ENCODE peak calls at places on chromosomes 13 and 19, in four cellular contexts. One of them, this sample, is unnamed.

GRCh38 chr13:32272021-32272695 is 43.0 kb downstream of the ZAR1L start:
- DNase-seq in A549: no peak
- DNase-seq in HepG2: no peak
- DNase-seq in K562: no peak
- DNase-seq in this sample: no peak

GRCh38 chr19:11699931-11700794 is 38.6 kb downstream of the ZNF823 start:
- DNase-seq in A549: peak
- DNase-seq in HepG2: peak
- DNase-seq in K562: peak
- DNase-seq in this sample: no peak

GRCh38 chr13:113630804-113631203 is 27.2 kb downstream of the ATP4B start:
- DNase-seq in A549: no peak
- DNase-seq in HepG2: no peak
- DNase-seq in K562: no peak
- DNase-seq in this sample: no peak

GRCh38 chr13:37225414-37226047 is 120.1 kb upstream of the CSNK1A1L start:
- DNase-seq in A549: no peak
- DNase-seq in HepG2: no peak
- DNase-seq in K562: no peak
- DNase-seq in this sample: no peak

GRCh38 chr19:39314016-39314728 is 6.5 kb downstream of the LRFN1 start:
- DNase-seq in A549: no peak
- DNase-seq in HepG2: no peak
- DNase-seq in K562: peak
- DNase-seq in this sample: no peak

GRCh38 chr19:12994701-12995595 is at the start of gene NFIX:
- DNase-seq in A549: no peak
- DNase-seq in HepG2: peak
- DNase-seq in K562: peak
- DNase-seq in this sample: no peak

GRCh38 chr19:10294368-10294697 is 4.6 kb downstream of the ICAM5 start:
- DNase-seq in A549: no peak
- DNase-seq in HepG2: no peak
- DNase-seq in K562: peak
- DNase-seq in this sample: peak

GRCh38 chr13:27086599-27087265 is 84.9 kb downstream of the USP12 start:
- DNase-seq in A549: no peak
- DNase-seq in HepG2: no peak
- DNase-seq in K562: no peak
- DNase-seq in this sample: no peak

GRCh38 chr13:74024856-74025255 is 109.3 kb downstream of the KLF12 start:
- DNase-seq in A549: no peak
- DNase-seq in HepG2: peak
- DNase-seq in K562: no peak
- DNase-seq in this sample: no peak

GRCh38 chr19:15527705-15528104 is 19.4 kb downstream of the CYP4F22 start:
- DNase-seq in A549: no peak
- DNase-seq in HepG2: no peak
- DNase-seq in K562: no peak
- DNase-seq in this sample: no peak

GRCh38 chr13:45781553-45782326 is 69.8 kb downstream of the SIAH3 start:
- DNase-seq in A549: no peak
- DNase-seq in HepG2: no peak
- DNase-seq in K562: no peak
- DNase-seq in this sample: no peak

GRCh38 chr13:110024646-110024980 is 238.2 kb upstream of the IRS2 start:
- DNase-seq in A549: no peak
- DNase-seq in HepG2: no peak
- DNase-seq in K562: no peak
- DNase-seq in this sample: no peak

GRCh38 chr19:19181614-19182013 is 10.3 kb downstream of the BORCS8 start:
- DNase-seq in A549: no peak
- DNase-seq in HepG2: no peak
- DNase-seq in K562: no peak
- DNase-seq in this sample: no peak

GRCh38 chr13:112447306-112447705 is 71.2 kb downstream of the SPACA7 start:
- DNase-seq in A549: no peak
- DNase-seq in HepG2: no peak
- DNase-seq in K562: no peak
- DNase-seq in this sample: no peak

GRCh38 chr13:20721454-20722357 is 18.2 kb downstream of the IL17D start:
- DNase-seq in A549: no peak
- DNase-seq in HepG2: no peak
- DNase-seq in K562: peak
- DNase-seq in this sample: no peak

GRCh38 chr19:23772668-23773063 is 14.0 kb upstream of the ZNF681 start:
- DNase-seq in A549: no peak
- DNase-seq in HepG2: no peak
- DNase-seq in K562: no peak
- DNase-seq in this sample: no peak

GRCh38 chr13:18212873-18213272 is 968.8 kb downstream of the TUBA3C start:
- DNase-seq in A549: peak
- DNase-seq in HepG2: peak
- DNase-seq in K562: no peak
- DNase-seq in this sample: no peak

GRCh38 chr13:70310720-70311119 is 202.5 kb upstream of the KLHL1 start:
- DNase-seq in A549: peak
- DNase-seq in HepG2: peak
- DNase-seq in K562: no peak
- DNase-seq in this sample: no peak

GRCh38 chr13:33392794-33393371 is 107.3 kb upstream of the STARD13 start:
- DNase-seq in A549: no peak
- DNase-seq in HepG2: no peak
- DNase-seq in K562: no peak
- DNase-seq in this sample: no peak

GRCh38 chr13:113652404-113653263 is 5.4 kb downstream of the ATP4B start:
- DNase-seq in A549: no peak
- DNase-seq in HepG2: no peak
- DNase-seq in K562: no peak
- DNase-seq in this sample: no peak

GRCh38 chr19:1061987-1062386 is 5.0 kb upstream of the ARHGAP45 start:
- DNase-seq in A549: no peak
- DNase-seq in HepG2: no peak
- DNase-seq in K562: no peak
- DNase-seq in this sample: no peak

GRCh38 chr13:40408602-40409001 is 257.8 kb downstream of the FOXO1 start:
- DNase-seq in A549: no peak
- DNase-seq in HepG2: no peak
- DNase-seq in K562: no peak
- DNase-seq in this sample: no peak

GRCh38 chr13:109790071-109790470 is 3.7 kb upstream of the IRS2 start:
- DNase-seq in A549: no peak
- DNase-seq in HepG2: no peak
- DNase-seq in K562: no peak
- DNase-seq in this sample: no peak

GRCh38 chr19:4516199-4516938 is 1.9 kb downstream of the PLIN4 start:
- DNase-seq in A549: no peak
- DNase-seq in HepG2: no peak
- DNase-seq in K562: no peak
- DNase-seq in this sample: no peak

GRCh38 chr13:113351514-113352026 is 12.4 kb downstream of the GRTP1 start:
- DNase-seq in A549: no peak
- DNase-seq in HepG2: no peak
- DNase-seq in K562: no peak
- DNase-seq in this sample: no peak

GRCh38 chr19:48806818-48807589 is 3.8 kb downstream of the BCAT2 start:
- DNase-seq in A549: peak
- DNase-seq in HepG2: peak
- DNase-seq in K562: peak
- DNase-seq in this sample: no peak

GRCh38 chr13:33109319-33109718 is 93.1 kb downstream of the KL start:
- DNase-seq in A549: no peak
- DNase-seq in HepG2: no peak
- DNase-seq in K562: no peak
- DNase-seq in this sample: no peak

GRCh38 chr13:43146400-43146799 is 123.0 kb downstream of the DNAJC15 start:
- DNase-seq in A549: no peak
- DNase-seq in HepG2: no peak
- DNase-seq in K562: no peak
- DNase-seq in this sample: no peak

GRCh38 chr13:59750860-59751259 is 412.9 kb downstream of the DIAPH3 start:
- DNase-seq in A549: no peak
- DNase-seq in HepG2: no peak
- DNase-seq in K562: no peak
- DNase-seq in this sample: peak

GRCh38 chr19:56671613-56671994 is at the start of gene ZNF835:
- DNase-seq in A549: no peak
- DNase-seq in HepG2: no peak
- DNase-seq in K562: no peak
- DNase-seq in this sample: peak

GRCh38 chr13:28324181-28324789 is 170.6 kb downstream of the FLT1 start:
- DNase-seq in A549: peak
- DNase-seq in HepG2: peak
- DNase-seq in K562: peak
- DNase-seq in this sample: peak

GRCh38 chr19:54616057-54616456 is 14.2 kb upstream of the LILRB1 start:
- DNase-seq in A549: no peak
- DNase-seq in HepG2: no peak
- DNase-seq in K562: no peak
- DNase-seq in this sample: no peak

GRCh38 chr13:110262944-110263343 is 44.0 kb downstream of the COL4A1 start:
- DNase-seq in A549: no peak
- DNase-seq in HepG2: no peak
- DNase-seq in K562: no peak
- DNase-seq in this sample: no peak

GRCh38 chr13:76882431-76882830 is 3.8 kb downstream of the KCTD12 start:
- DNase-seq in A549: no peak
- DNase-seq in HepG2: no peak
- DNase-seq in K562: no peak
- DNase-seq in this sample: no peak

GRCh38 chr13:33639158-33639557 is 178.8 kb upstream of the RFC3 start:
- DNase-seq in A549: peak
- DNase-seq in HepG2: peak
- DNase-seq in K562: no peak
- DNase-seq in this sample: no peak

GRCh38 chr13:82115391-82115790 is 1766.9 kb downstream of the SLITRK1 start:
- DNase-seq in A549: no peak
- DNase-seq in HepG2: no peak
- DNase-seq in K562: no peak
- DNase-seq in this sample: no peak

GRCh38 chr13:82118589-82118988 is 1763.7 kb downstream of the SLITRK1 start:
- DNase-seq in A549: no peak
- DNase-seq in HepG2: no peak
- DNase-seq in K562: no peak
- DNase-seq in this sample: no peak

GRCh38 chr13:82116422-82116989 is 1765.8 kb downstream of the SLITRK1 start:
- DNase-seq in A549: no peak
- DNase-seq in HepG2: no peak
- DNase-seq in K562: no peak
- DNase-seq in this sample: no peak
- TF ChIP-seq EP300 in A549: no peak
- TF ChIP-seq EP300 in HepG2: no peak
- TF ChIP-seq EP300 in K562: no peak
- TF ChIP-seq EP300 in this sample: no peak

GRCh38 chr13:55554741-55555140 is 1586.0 kb upstream of the PRR20A start:
- DNase-seq in A549: no peak
- DNase-seq in HepG2: no peak
- DNase-seq in K562: no peak
- DNase-seq in this sample: no peak
- TF ChIP-seq PHF8 in A549: no peak
- TF ChIP-seq PHF8 in HepG2: no peak
- TF ChIP-seq PHF8 in K562: no peak
- TF ChIP-seq PHF8 in this sample: no peak

GRCh38 chr19:16659832-16660708 is at the start of gene SMIM7:
- DNase-seq in A549: peak
- DNase-seq in HepG2: peak
- DNase-seq in K562: peak
- DNase-seq in this sample: peak
- TF ChIP-seq EP300 in A549: no peak
- TF ChIP-seq EP300 in HepG2: no peak
- TF ChIP-seq EP300 in K562: no peak
- TF ChIP-seq EP300 in this sample: no peak

GRCh38 chr13:71602327-71602726 is 264.7 kb downstream of the DACH1 start:
- DNase-seq in A549: no peak
- DNase-seq in HepG2: no peak
- DNase-seq in K562: no peak
- DNase-seq in this sample: no peak
- TF ChIP-seq PHF8 in A549: no peak
- TF ChIP-seq PHF8 in HepG2: no peak
- TF ChIP-seq PHF8 in K562: no peak
- TF ChIP-seq PHF8 in this sample: no peak